ENCODE peak calls at places on chromosomes 3 and 15, in four cellular contexts. J is Right ventricle myocardium superior, I is glutamatergic neuron, R is OCI-LY7. F is an unnamed sample.

GRCh38 chr15:92097473-92098178 is 244.1 kb downstream of the SLCO3A1 start:
- DNase-seq in J (no peak), R (peak), I (peak), F (peak)

GRCh38 chr15:57440799-57441198 is 64.5 kb downstream of the CGNL1 start:
- DNase-seq in I (no peak), J (no peak), R (no peak), F (no peak)

GRCh38 chr3:149363053-149363452 is 14.4 kb downstream of the TM4SF1 start:
- DNase-seq in J (no peak), R (no peak), I (no peak), F (no peak)

GRCh38 chr3:132654190-132654589 is 5.4 kb downstream of the ACAD11 start:
- DNase-seq in J (no peak), I (no peak), R (no peak), F (no peak)

GRCh38 chr15:76346666-76347506 is 10.3 kb downstream of the ISL2 start:
- DNase-seq in J (no peak), I (peak), R (no peak), F (peak)

GRCh38 chr3:58996730-58997129 is 53.1 kb downstream of the CFAP20DC start:
- DNase-seq in J (no peak), R (no peak), I (no peak), F (no peak)

GRCh38 chr3:188137062-188137461 is 16.9 kb upstream of the LPP start:
- DNase-seq in R (peak), J (no peak), I (no peak), F (no peak)

GRCh38 chr15:88202231-88202630 is 54.3 kb downstream of the NTRK3 start:
- DNase-seq in J (no peak), I (no peak), R (no peak), F (no peak)

GRCh38 chr15:89740137-89740536 is 10.9 kb downstream of the MESP1 start:
- DNase-seq in R (peak), J (no peak), I (no peak), F (peak)

GRCh38 chr3:61593630-61594029 is 32.3 kb downstream of the PTPRG start:
- DNase-seq in R (no peak), I (no peak), J (no peak), F (no peak)

GRCh38 chr15:32867313-32867626 is 149.5 kb downstream of the GREM1 start:
- DNase-seq in R (no peak), J (no peak), I (no peak), F (no peak)

GRCh38 chr15:73677146-73677607 is 7.0 kb upstream of the CD276 start:
- DNase-seq in R (peak), J (peak), I (peak), F (peak)

GRCh38 chr15:64854041-64854440 is 12.3 kb downstream of the PLEKHO2 start:
- DNase-seq in R (no peak), J (peak), I (no peak), F (no peak)